ENCODE peak calls at places on chromosome 5, in ten cellular contexts. One of them, this sample, is unnamed.

GRCh38 chr5:66440202-66440680 is 156.0 kb upstream of the MAST4 start:
- DNase-seq in effector CD4-positive, alpha-beta T cell: no peak
- DNase-seq in mesendoderm: no peak
- DNase-seq in fibroblast of the conjunctiva: no peak
- DNase-seq in C1 segment of cervical spinal cord: no peak
- DNase-seq in memory B cell: no peak
- DNase-seq in T-helper 1 cell: no peak
- DNase-seq in activated T-helper 1 cell treated with Interleukin-2 at 50 U/mL for 16 hours: no peak
- DNase-seq in ovary: no peak
- DNase-seq in activated T-cell treated with anti-CD3 and anti-CD28 coated beads for 1 hour: no peak
- DNase-seq in this sample: peak

GRCh38 chr5:111950660-111951059 is 193.7 kb upstream of the NREP start:
- DNase-seq in effector CD4-positive, alpha-beta T cell: no peak
- DNase-seq in mesendoderm: no peak
- DNase-seq in fibroblast of the conjunctiva: no peak
- DNase-seq in C1 segment of cervical spinal cord: no peak
- DNase-seq in memory B cell: no peak
- DNase-seq in T-helper 1 cell: no peak
- DNase-seq in activated T-helper 1 cell treated with Interleukin-2 at 50 U/mL for 16 hours: no peak
- DNase-seq in ovary: no peak
- DNase-seq in activated T-cell treated with anti-CD3 and anti-CD28 coated beads for 1 hour: no peak
- DNase-seq in this sample: no peak

GRCh38 chr5:96322865-96323264 is 110.2 kb downstream of the PCSK1 start:
- DNase-seq in effector CD4-positive, alpha-beta T cell: no peak
- DNase-seq in mesendoderm: no peak
- DNase-seq in fibroblast of the conjunctiva: no peak
- DNase-seq in C1 segment of cervical spinal cord: no peak
- DNase-seq in memory B cell: no peak
- DNase-seq in T-helper 1 cell: no peak
- DNase-seq in activated T-helper 1 cell treated with Interleukin-2 at 50 U/mL for 16 hours: no peak
- DNase-seq in ovary: no peak
- DNase-seq in activated T-cell treated with anti-CD3 and anti-CD28 coated beads for 1 hour: no peak
- DNase-seq in this sample: no peak

GRCh38 chr5:96148376-96148775 is 186.7 kb upstream of the ELL2 start:
- DNase-seq in effector CD4-positive, alpha-beta T cell: no peak
- DNase-seq in mesendoderm: no peak
- DNase-seq in fibroblast of the conjunctiva: no peak
- DNase-seq in C1 segment of cervical spinal cord: no peak
- DNase-seq in memory B cell: no peak
- DNase-seq in T-helper 1 cell: no peak
- DNase-seq in activated T-helper 1 cell treated with Interleukin-2 at 50 U/mL for 16 hours: no peak
- DNase-seq in ovary: no peak
- DNase-seq in activated T-cell treated with anti-CD3 and anti-CD28 coated beads for 1 hour: no peak
- DNase-seq in this sample: no peak

GRCh38 chr5:10289353-10289752 is 18.3 kb downstream of the CMBL start:
- DNase-seq in effector CD4-positive, alpha-beta T cell: no peak
- DNase-seq in mesendoderm: no peak
- DNase-seq in fibroblast of the conjunctiva: no peak
- DNase-seq in C1 segment of cervical spinal cord: no peak
- DNase-seq in memory B cell: no peak
- DNase-seq in T-helper 1 cell: no peak
- DNase-seq in activated T-helper 1 cell treated with Interleukin-2 at 50 U/mL for 16 hours: no peak
- DNase-seq in ovary: peak
- DNase-seq in activated T-cell treated with anti-CD3 and anti-CD28 coated beads for 1 hour: no peak
- DNase-seq in this sample: no peak

GRCh38 chr5:1514027-1514818 is 9.5 kb downstream of the LPCAT1 start:
- DNase-seq in effector CD4-positive, alpha-beta T cell: no peak
- DNase-seq in mesendoderm: no peak
- DNase-seq in fibroblast of the conjunctiva: no peak
- DNase-seq in C1 segment of cervical spinal cord: no peak
- DNase-seq in memory B cell: no peak
- DNase-seq in T-helper 1 cell: no peak
- DNase-seq in activated T-helper 1 cell treated with Interleukin-2 at 50 U/mL for 16 hours: no peak
- DNase-seq in ovary: peak
- DNase-seq in activated T-cell treated with anti-CD3 and anti-CD28 coated beads for 1 hour: no peak
- DNase-seq in this sample: no peak

GRCh38 chr5:132704875-132705274 is 31.1 kb downstream of the IL4 start:
- DNase-seq in effector CD4-positive, alpha-beta T cell: no peak
- DNase-seq in mesendoderm: no peak
- DNase-seq in fibroblast of the conjunctiva: no peak
- DNase-seq in C1 segment of cervical spinal cord: no peak
- DNase-seq in memory B cell: no peak
- DNase-seq in T-helper 1 cell: no peak
- DNase-seq in activated T-helper 1 cell treated with Interleukin-2 at 50 U/mL for 16 hours: no peak
- DNase-seq in ovary: no peak
- DNase-seq in activated T-cell treated with anti-CD3 and anti-CD28 coated beads for 1 hour: no peak
- DNase-seq in this sample: no peak

GRCh38 chr5:73174100-73174815 is 1.3 kb downstream of the TMEM174 start:
- DNase-seq in effector CD4-positive, alpha-beta T cell: no peak
- DNase-seq in mesendoderm: peak
- DNase-seq in fibroblast of the conjunctiva: no peak
- DNase-seq in C1 segment of cervical spinal cord: no peak
- DNase-seq in memory B cell: no peak
- DNase-seq in T-helper 1 cell: no peak
- DNase-seq in activated T-helper 1 cell treated with Interleukin-2 at 50 U/mL for 16 hours: no peak
- DNase-seq in ovary: no peak
- DNase-seq in activated T-cell treated with anti-CD3 and anti-CD28 coated beads for 1 hour: no peak
- DNase-seq in this sample: no peak

GRCh38 chr5:27594141-27594540 is 555.8 kb upstream of the CDH9 start:
- DNase-seq in effector CD4-positive, alpha-beta T cell: no peak
- DNase-seq in mesendoderm: no peak
- DNase-seq in fibroblast of the conjunctiva: no peak
- DNase-seq in C1 segment of cervical spinal cord: no peak
- DNase-seq in memory B cell: no peak
- DNase-seq in T-helper 1 cell: no peak
- DNase-seq in activated T-helper 1 cell treated with Interleukin-2 at 50 U/mL for 16 hours: no peak
- DNase-seq in ovary: no peak
- DNase-seq in activated T-cell treated with anti-CD3 and anti-CD28 coated beads for 1 hour: no peak
- DNase-seq in this sample: no peak

GRCh38 chr5:176647870-176648466 is 684 bp downstream of the TSPAN17 start:
- DNase-seq in effector CD4-positive, alpha-beta T cell: no peak
- DNase-seq in mesendoderm: peak
- DNase-seq in fibroblast of the conjunctiva: no peak
- DNase-seq in C1 segment of cervical spinal cord: no peak
- DNase-seq in memory B cell: no peak
- DNase-seq in T-helper 1 cell: no peak
- DNase-seq in activated T-helper 1 cell treated with Interleukin-2 at 50 U/mL for 16 hours: no peak
- DNase-seq in ovary: peak
- DNase-seq in activated T-cell treated with anti-CD3 and anti-CD28 coated beads for 1 hour: no peak
- DNase-seq in this sample: no peak

GRCh38 chr5:79582186-79582585 is 30.1 kb upstream of the TENT2 start:
- DNase-seq in effector CD4-positive, alpha-beta T cell: no peak
- DNase-seq in mesendoderm: no peak
- DNase-seq in fibroblast of the conjunctiva: no peak
- DNase-seq in C1 segment of cervical spinal cord: no peak
- DNase-seq in memory B cell: no peak
- DNase-seq in T-helper 1 cell: no peak
- DNase-seq in activated T-helper 1 cell treated with Interleukin-2 at 50 U/mL for 16 hours: no peak
- DNase-seq in ovary: no peak
- DNase-seq in activated T-cell treated with anti-CD3 and anti-CD28 coated beads for 1 hour: no peak
- DNase-seq in this sample: no peak

GRCh38 chr5:15524712-15525111 is 24.7 kb downstream of the FBXL7 start:
- DNase-seq in effector CD4-positive, alpha-beta T cell: no peak
- DNase-seq in mesendoderm: no peak
- DNase-seq in fibroblast of the conjunctiva: no peak
- DNase-seq in C1 segment of cervical spinal cord: no peak
- DNase-seq in memory B cell: no peak
- DNase-seq in T-helper 1 cell: no peak
- DNase-seq in activated T-helper 1 cell treated with Interleukin-2 at 50 U/mL for 16 hours: no peak
- DNase-seq in ovary: no peak
- DNase-seq in activated T-cell treated with anti-CD3 and anti-CD28 coated beads for 1 hour: no peak
- DNase-seq in this sample: no peak

GRCh38 chr5:124515494-124516222 is 230.8 kb downstream of the ZNF608 start:
- DNase-seq in effector CD4-positive, alpha-beta T cell: no peak
- DNase-seq in mesendoderm: no peak
- DNase-seq in fibroblast of the conjunctiva: no peak
- DNase-seq in C1 segment of cervical spinal cord: no peak
- DNase-seq in memory B cell: no peak
- DNase-seq in T-helper 1 cell: no peak
- DNase-seq in activated T-helper 1 cell treated with Interleukin-2 at 50 U/mL for 16 hours: no peak
- DNase-seq in ovary: no peak
- DNase-seq in activated T-cell treated with anti-CD3 and anti-CD28 coated beads for 1 hour: no peak
- DNase-seq in this sample: no peak

GRCh38 chr5:9188131-9188530 is 357.7 kb downstream of the SEMA5A start:
- DNase-seq in effector CD4-positive, alpha-beta T cell: no peak
- DNase-seq in mesendoderm: peak
- DNase-seq in fibroblast of the conjunctiva: peak
- DNase-seq in C1 segment of cervical spinal cord: no peak
- DNase-seq in memory B cell: no peak
- DNase-seq in T-helper 1 cell: no peak
- DNase-seq in activated T-helper 1 cell treated with Interleukin-2 at 50 U/mL for 16 hours: no peak
- DNase-seq in ovary: no peak
- DNase-seq in activated T-cell treated with anti-CD3 and anti-CD28 coated beads for 1 hour: no peak
- DNase-seq in this sample: peak

GRCh38 chr5:176339304-176339703 is 22.3 kb downstream of the KIAA1191 start:
- DNase-seq in effector CD4-positive, alpha-beta T cell: no peak
- DNase-seq in mesendoderm: no peak
- DNase-seq in fibroblast of the conjunctiva: no peak
- DNase-seq in C1 segment of cervical spinal cord: no peak
- DNase-seq in memory B cell: no peak
- DNase-seq in T-helper 1 cell: no peak
- DNase-seq in activated T-helper 1 cell treated with Interleukin-2 at 50 U/mL for 16 hours: no peak
- DNase-seq in ovary: no peak
- DNase-seq in activated T-cell treated with anti-CD3 and anti-CD28 coated beads for 1 hour: no peak
- DNase-seq in this sample: no peak

GRCh38 chr5:74198156-74198555 is 442.4 kb downstream of the ENC1 start:
- DNase-seq in effector CD4-positive, alpha-beta T cell: no peak
- DNase-seq in mesendoderm: no peak
- DNase-seq in fibroblast of the conjunctiva: no peak
- DNase-seq in C1 segment of cervical spinal cord: no peak
- DNase-seq in memory B cell: no peak
- DNase-seq in T-helper 1 cell: no peak
- DNase-seq in activated T-helper 1 cell treated with Interleukin-2 at 50 U/mL for 16 hours: no peak
- DNase-seq in ovary: no peak
- DNase-seq in activated T-cell treated with anti-CD3 and anti-CD28 coated beads for 1 hour: no peak
- DNase-seq in this sample: no peak

GRCh38 chr5:157352756-157353340 is 86.9 kb downstream of the CYFIP2 start:
- DNase-seq in effector CD4-positive, alpha-beta T cell: no peak
- DNase-seq in mesendoderm: no peak
- DNase-seq in fibroblast of the conjunctiva: no peak
- DNase-seq in C1 segment of cervical spinal cord: no peak
- DNase-seq in memory B cell: no peak
- DNase-seq in T-helper 1 cell: no peak
- DNase-seq in activated T-helper 1 cell treated with Interleukin-2 at 50 U/mL for 16 hours: no peak
- DNase-seq in ovary: no peak
- DNase-seq in activated T-cell treated with anti-CD3 and anti-CD28 coated beads for 1 hour: no peak
- DNase-seq in this sample: no peak

GRCh38 chr5:164191240-164191639 is 685.8 kb downstream of the MAT2B start:
- DNase-seq in effector CD4-positive, alpha-beta T cell: no peak
- DNase-seq in mesendoderm: no peak
- DNase-seq in fibroblast of the conjunctiva: peak
- DNase-seq in C1 segment of cervical spinal cord: no peak
- DNase-seq in memory B cell: no peak
- DNase-seq in T-helper 1 cell: no peak
- DNase-seq in activated T-helper 1 cell treated with Interleukin-2 at 50 U/mL for 16 hours: no peak
- DNase-seq in ovary: peak
- DNase-seq in activated T-cell treated with anti-CD3 and anti-CD28 coated beads for 1 hour: no peak
- DNase-seq in this sample: peak

GRCh38 chr5:111169269-111169668 is 54.9 kb upstream of the CAMK4 start:
- DNase-seq in effector CD4-positive, alpha-beta T cell: no peak
- DNase-seq in mesendoderm: peak
- DNase-seq in fibroblast of the conjunctiva: no peak
- DNase-seq in C1 segment of cervical spinal cord: no peak
- DNase-seq in memory B cell: no peak
- DNase-seq in T-helper 1 cell: no peak
- DNase-seq in activated T-helper 1 cell treated with Interleukin-2 at 50 U/mL for 16 hours: no peak
- DNase-seq in ovary: no peak
- DNase-seq in activated T-cell treated with anti-CD3 and anti-CD28 coated beads for 1 hour: no peak
- DNase-seq in this sample: no peak

GRCh38 chr5:74538206-74538661 is 102.3 kb downstream of the ENC1 start:
- DNase-seq in effector CD4-positive, alpha-beta T cell: no peak
- DNase-seq in mesendoderm: peak
- DNase-seq in fibroblast of the conjunctiva: peak
- DNase-seq in C1 segment of cervical spinal cord: no peak
- DNase-seq in memory B cell: no peak
- DNase-seq in T-helper 1 cell: no peak
- DNase-seq in activated T-helper 1 cell treated with Interleukin-2 at 50 U/mL for 16 hours: no peak
- DNase-seq in ovary: peak
- DNase-seq in activated T-cell treated with anti-CD3 and anti-CD28 coated beads for 1 hour: no peak
- DNase-seq in this sample: peak

GRCh38 chr5:170273968-170274710 is 23.4 kb downstream of the LCP2 start:
- DNase-seq in effector CD4-positive, alpha-beta T cell: peak
- DNase-seq in mesendoderm: peak
- DNase-seq in fibroblast of the conjunctiva: no peak
- DNase-seq in C1 segment of cervical spinal cord: no peak
- DNase-seq in memory B cell: peak
- DNase-seq in T-helper 1 cell: no peak
- DNase-seq in activated T-helper 1 cell treated with Interleukin-2 at 50 U/mL for 16 hours: no peak
- DNase-seq in ovary: no peak
- DNase-seq in activated T-cell treated with anti-CD3 and anti-CD28 coated beads for 1 hour: peak
- DNase-seq in this sample: peak

GRCh38 chr5:100691545-100691944 is 156.4 kb downstream of the FAM174A start:
- DNase-seq in effector CD4-positive, alpha-beta T cell: no peak
- DNase-seq in mesendoderm: no peak
- DNase-seq in fibroblast of the conjunctiva: no peak
- DNase-seq in C1 segment of cervical spinal cord: no peak
- DNase-seq in memory B cell: no peak
- DNase-seq in T-helper 1 cell: no peak
- DNase-seq in activated T-helper 1 cell treated with Interleukin-2 at 50 U/mL for 16 hours: no peak
- DNase-seq in ovary: no peak
- DNase-seq in activated T-cell treated with anti-CD3 and anti-CD28 coated beads for 1 hour: no peak
- DNase-seq in this sample: no peak

This sample was measured in stromal cell of bone marrow.